ENCODE peak calls at places on chromosomes 2 and 18, in five cellular contexts. U, D, C, N and J are unnamed samples.
A peak's percentile ranks its signal among the peaks of the same experiment; 100 is the strongest.

GRCh38 chr2:46866770-46867246 is 48.8 kb downstream of the MCFD2 start:
- DNase-seq in N (no peak), D (no peak), C (peak; percentile 53), U (no peak), J (no peak)

GRCh38 chr2:178419123-178419522 is 31.9 kb downstream of the PRKRA start:
- DNase-seq in D (no peak), N (no peak), C (no peak), U (no peak), J (no peak)

GRCh38 chr18:36185157-36185556 is 2.1 kb upstream of the MOCOS start:
- DNase-seq in U (no peak), C (no peak), D (no peak), N (no peak), J (no peak)

GRCh38 chr2:96260404-96261260 is 5.2 kb downstream of the TMEM127 start:
- DNase-seq in C (peak; percentile 94), D (peak; percentile 50), U (peak; percentile 26), N (peak; percentile 7), J (peak; percentile 51)

GRCh38 chr2:228507870-228508269 is 326.4 kb upstream of the SPHKAP start:
- DNase-seq in C (no peak), D (no peak), U (no peak), N (no peak), J (no peak)

GRCh38 chr2:102761763-102762162 is at the start of gene TMEM182:
- DNase-seq in N (no peak), C (no peak), U (no peak), D (no peak), J (no peak)

GRCh38 chr2:199509401-199509800 is 51.7 kb upstream of the SATB2 start:
- DNase-seq in U (no peak), D (no peak), C (no peak), N (no peak), J (no peak)

GRCh38 chr2:113116100-113116958 is 11.1 kb upstream of the IL1RN start:
- DNase-seq in N (no peak), D (peak; percentile 56), C (no peak), U (no peak), J (peak; percentile 83)

GRCh38 chr2:200810967-200811335 is 759 bp upstream of the BZW1 start:
- DNase-seq in U (no peak), D (no peak), C (no peak), N (peak; percentile 18), J (no peak)

GRCh38 chr2:239533917-239534316 is 133.1 kb upstream of the HDAC4 start:
- DNase-seq in C (no peak), D (no peak), N (no peak), U (no peak), J (no peak)

GRCh38 chr18:56302161-56302560 is 336.2 kb downstream of the TXNL1 start:
- DNase-seq in N (no peak), D (no peak), U (no peak), C (no peak), J (no peak)

GRCh38 chr2:104944495-104944894 is 90.6 kb downstream of the POU3F3 start:
- DNase-seq in D (no peak), U (no peak), C (peak; percentile 6), N (no peak), J (no peak)

GRCh38 chr2:85583667-85584353 is 421 bp upstream of the VAMP5 start:
- DNase-seq in C (no peak), D (no peak), U (peak; percentile 36), N (no peak), J (no peak)

GRCh38 chr2:149370061-149370775 is 39.8 kb downstream of the LYPD6 start:
- DNase-seq in U (no peak), D (no peak), C (no peak), N (no peak), J (no peak)

GRCh38 chr2:99356853-99357252 is 19.7 kb downstream of the EIF5B start:
- DNase-seq in C (no peak), D (no peak), N (no peak), U (no peak), J (no peak)

GRCh38 chr2:190338453-190338852 is 4.9 kb upstream of the INPP1 start:
- DNase-seq in N (no peak), D (no peak), C (no peak), U (no peak), J (no peak)

GRCh38 chr18:37019157-37019571 is 190.2 kb downstream of the KIAA1328 start:
- DNase-seq in U (no peak), C (peak; percentile 19), N (no peak), D (no peak), J (peak; percentile 65)

GRCh38 chr18:23596183-23596582 is 9.9 kb upstream of the NPC1 start:
- DNase-seq in D (no peak), N (no peak), C (no peak), U (no peak), J (no peak)

GRCh38 chr2:111897924-111898702 is at the start of gene MERTK:
- DNase-seq in U (peak; percentile 62), N (peak; percentile 63), D (no peak), C (peak; percentile 69), J (no peak)

GRCh38 chr18:52499646-52500045 is 159.6 kb downstream of the DCC start:
- DNase-seq in N (no peak), U (no peak), C (peak; percentile 75), D (no peak), J (no peak)

GRCh38 chr2:147789720-147790119 is 55.1 kb upstream of the ACVR2A start:
- DNase-seq in D (no peak), N (no peak), U (no peak), C (no peak), J (peak; percentile 22)

GRCh38 chr2:233422050-233422639 is 67.9 kb downstream of the DGKD start:
- DNase-seq in U (peak; percentile 54), C (peak; percentile 25), D (peak; percentile 83), N (peak; percentile 38), J (no peak)

GRCh38 chr2:170817247-170817998 is 736 bp downstream of the GAD1 start:
- DNase-seq in N (no peak), D (no peak), C (peak; percentile 16), U (peak; percentile 38), J (no peak)

GRCh38 chr2:45577426-45577825 is 33.6 kb downstream of the SRBD1 start:
- DNase-seq in C (no peak), N (no peak), D (no peak), U (no peak), J (no peak)

GRCh38 chr2:36561223-36561944 is 36.6 kb downstream of the FEZ2 start:
- DNase-seq in N (no peak), C (peak; percentile 96), U (no peak), D (no peak), J (peak; percentile 75)

GRCh38 chr18:57194070-57194469 is 47.2 kb downstream of the BOD1L2 start:
- DNase-seq in N (no peak), D (no peak), U (no peak), C (no peak), J (no peak)

GRCh38 chr2:163794635-163795034 is 58.8 kb upstream of the FIGN start:
- DNase-seq in C (no peak), U (no peak), D (no peak), N (no peak), J (peak; percentile 82)

GRCh38 chr2:148542614-148543013 is 101.9 kb upstream of the EPC2 start:
- DNase-seq in C (no peak), U (no peak), D (peak; percentile 32), N (no peak), J (no peak)

GRCh38 chr2:238202326-238203103 is 980 bp downstream of the ILKAP start:
- DNase-seq in N (no peak), U (no peak), C (peak; percentile 5), D (no peak), J (peak; percentile 5)